ENCODE peak calls at places on chromosomes 3 and 15, in ten cellular contexts. W is fibroblast of mammary gland, J is AG04450, I is psoas muscle, V is Calu3, Z is spleen, T is upper lobe of right lung, F is fibroblast of lung, S is IMR-90, Q is brain microvascular endothelial cell. A is an unnamed sample.

GRCh38 chr3:51681453-51681852 is 10.4 kb downstream of the TEX264 start:
- DNase-seq in W (peak; percentile 18), J (no peak), I (no peak), V (peak; percentile 14), Z (peak; percentile 90), T (peak; percentile 77), F (no peak), S (peak; percentile 8), Q (no peak), A (peak; percentile 11)

GRCh38 chr3:37221407-37221806 is 47.0 kb upstream of the LRRFIP2 start:
- DNase-seq in W (peak; percentile 78), J (no peak), I (no peak), V (peak; percentile 57), Z (no peak), T (no peak), F (peak; percentile 90), S (peak; percentile 88), Q (peak; percentile 83), A (peak; percentile 38)

GRCh38 chr15:70411464-70411863 is 313.7 kb upstream of the TLE3 start:
- DNase-seq in W (no peak), J (no peak), I (no peak), V (no peak), Z (no peak), T (no peak), F (no peak), S (no peak), Q (no peak), A (no peak)

GRCh38 chr3:123688241-123688747 is 103.4 kb upstream of the HACD2 start:
- DNase-seq in W (peak; percentile 97), J (peak; percentile 69), I (no peak), V (peak; percentile 12), Z (no peak), T (no peak), F (peak; percentile 97), S (peak; percentile 97), Q (peak; percentile 96), A (peak; percentile 88)

GRCh38 chr3:12004741-12005513 is 739 bp downstream of the SYN2 start:
- DNase-seq in W (no peak), J (no peak), I (no peak), V (no peak), Z (no peak), T (no peak), F (no peak), S (no peak), Q (no peak), A (no peak)

GRCh38 chr3:141412087-141412935 is 44.0 kb downstream of the ZBTB38 start:
- DNase-seq in W (peak; percentile 97), J (peak; percentile 76), I (no peak), V (no peak), Z (no peak), T (no peak), F (peak; percentile 84), S (peak; percentile 96), Q (peak; percentile 90), A (peak; percentile 99)

GRCh38 chr15:77546050-77546501 is 86.6 kb downstream of the LINGO1 start:
- DNase-seq in W (peak; percentile 81), J (peak; percentile 59), I (no peak), V (peak; percentile 72), Z (peak; percentile 55), T (no peak), F (peak; percentile 88), S (peak; percentile 92), Q (peak; percentile 90), A (peak; percentile 79)

GRCh38 chr3:55771503-55771902 is 284.4 kb upstream of the WNT5A start:
- DNase-seq in W (no peak), J (no peak), I (no peak), V (no peak), Z (no peak), T (no peak), F (no peak), S (no peak), Q (no peak), A (no peak)

GRCh38 chr15:64452988-64453688 is 7.2 kb upstream of the ZNF609 start:
- DNase-seq in W (no peak), J (no peak), I (no peak), V (no peak), Z (no peak), T (no peak), F (peak; percentile 32), S (peak; percentile 33), Q (no peak), A (peak; percentile 38)

GRCh38 chr3:95154775-95155174 is 1091.9 kb downstream of the NSUN3 start:
- DNase-seq in W (peak; percentile 2), J (no peak), I (no peak), V (peak; percentile 59), Z (no peak), T (no peak), F (peak; percentile 69), S (no peak), Q (peak; percentile 31), A (peak; percentile 8)

DNA sequence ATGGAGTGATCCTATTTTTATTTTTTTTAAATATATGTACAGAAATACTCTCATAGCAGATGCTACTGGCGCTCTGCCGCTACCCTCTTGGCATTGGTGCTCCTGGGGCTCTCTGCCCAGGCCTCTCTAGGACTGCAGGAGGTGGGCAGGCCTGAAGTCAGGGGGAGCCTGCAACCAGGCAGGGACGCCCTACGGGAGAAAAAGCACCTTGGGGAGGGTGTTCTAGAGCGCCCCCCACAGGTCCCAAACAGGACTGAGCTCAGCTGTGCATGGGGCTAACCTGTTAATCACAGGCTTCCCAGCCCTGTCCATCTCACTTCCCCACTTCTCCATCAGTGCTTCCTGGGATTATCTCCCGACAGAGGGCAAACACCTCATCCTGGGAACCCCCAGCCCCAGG is 192.5 kb downstream of the SHQ1 start:
- DNase-seq in W (no peak), J (no peak), I (no peak), V (no peak), Z (no peak), T (no peak), F (no peak), S (no peak), Q (no peak), A (no peak)
- TF ChIP-seq CTCF in W (peak; percentile 10), J (no peak), I (no peak), V (no peak), Z (no peak), T (no peak), F (no peak), S (no peak), Q (peak; percentile 31), A (peak; percentile 7)

GRCh38 chr3:185995352-185995751 is 57.5 kb upstream of the TRA2B start:
- DNase-seq in W (peak; percentile 91), J (peak; percentile 55), I (no peak), V (no peak), Z (no peak), T (no peak), F (peak; percentile 86), S (peak; percentile 91), Q (peak; percentile 68), A (peak; percentile 54)

GRCh38 chr3:185989511-185989910 is 51.7 kb upstream of the TRA2B start:
- DNase-seq in W (no peak), J (no peak), I (no peak), V (no peak), Z (no peak), T (no peak), F (no peak), S (no peak), Q (no peak), A (no peak)

GRCh38 chr3:185997130-185997529 is 59.3 kb upstream of the TRA2B start:
- DNase-seq in W (no peak), J (no peak), I (no peak), V (no peak), Z (no peak), T (no peak), F (no peak), S (no peak), Q (no peak), A (no peak)

GRCh38 chr3:185988816-185989175 is 51.0 kb upstream of the TRA2B start:
- DNase-seq in W (no peak), J (no peak), I (no peak), V (no peak), Z (no peak), T (no peak), F (no peak), S (peak; percentile 23), Q (no peak), A (no peak)

DNA sequence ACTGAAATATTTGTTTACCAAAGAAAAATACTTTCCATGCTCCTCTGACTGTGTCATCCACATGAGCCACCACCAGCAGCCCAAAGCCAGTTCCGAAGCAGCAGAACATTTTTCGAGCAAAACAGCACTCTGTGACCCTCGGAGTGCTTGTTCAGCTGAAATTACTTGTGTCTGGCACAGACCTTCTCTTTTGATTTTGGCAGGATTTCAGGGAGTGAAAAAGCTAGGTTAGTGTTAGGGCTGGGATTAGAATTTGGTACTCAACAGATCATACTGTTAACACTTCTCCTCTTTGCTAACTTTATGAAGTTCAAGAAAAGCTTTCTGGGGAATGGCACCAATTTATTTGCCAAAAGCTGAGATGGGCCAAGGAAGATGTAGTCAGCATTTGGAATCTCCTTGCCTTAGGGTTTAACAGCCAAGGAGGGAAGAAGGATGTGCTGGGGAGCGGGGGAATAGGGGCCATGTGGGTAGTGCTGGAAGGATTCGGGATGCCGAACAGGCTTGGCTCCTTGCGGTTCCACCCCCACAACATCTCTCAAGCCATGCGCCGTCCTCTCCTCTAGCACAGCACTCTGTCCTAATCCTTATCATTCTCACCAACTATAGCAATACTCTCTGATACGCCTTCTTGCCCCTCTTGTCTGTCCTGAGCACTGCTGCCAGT is 55.1 kb upstream of the TRA2B start:
- DNase-seq in W (peak; percentile 59), J (peak; percentile 21), I (no peak), V (no peak), Z (no peak), T (no peak), F (peak; percentile 43), S (peak; percentile 58), Q (peak; percentile 41), A (peak; percentile 10)
- TF ChIP-seq CTCF in W (no peak), J (no peak), I (no peak), V (no peak), Z (no peak), T (no peak), F (no peak), S (no peak), Q (no peak), A (no peak)

DNA sequence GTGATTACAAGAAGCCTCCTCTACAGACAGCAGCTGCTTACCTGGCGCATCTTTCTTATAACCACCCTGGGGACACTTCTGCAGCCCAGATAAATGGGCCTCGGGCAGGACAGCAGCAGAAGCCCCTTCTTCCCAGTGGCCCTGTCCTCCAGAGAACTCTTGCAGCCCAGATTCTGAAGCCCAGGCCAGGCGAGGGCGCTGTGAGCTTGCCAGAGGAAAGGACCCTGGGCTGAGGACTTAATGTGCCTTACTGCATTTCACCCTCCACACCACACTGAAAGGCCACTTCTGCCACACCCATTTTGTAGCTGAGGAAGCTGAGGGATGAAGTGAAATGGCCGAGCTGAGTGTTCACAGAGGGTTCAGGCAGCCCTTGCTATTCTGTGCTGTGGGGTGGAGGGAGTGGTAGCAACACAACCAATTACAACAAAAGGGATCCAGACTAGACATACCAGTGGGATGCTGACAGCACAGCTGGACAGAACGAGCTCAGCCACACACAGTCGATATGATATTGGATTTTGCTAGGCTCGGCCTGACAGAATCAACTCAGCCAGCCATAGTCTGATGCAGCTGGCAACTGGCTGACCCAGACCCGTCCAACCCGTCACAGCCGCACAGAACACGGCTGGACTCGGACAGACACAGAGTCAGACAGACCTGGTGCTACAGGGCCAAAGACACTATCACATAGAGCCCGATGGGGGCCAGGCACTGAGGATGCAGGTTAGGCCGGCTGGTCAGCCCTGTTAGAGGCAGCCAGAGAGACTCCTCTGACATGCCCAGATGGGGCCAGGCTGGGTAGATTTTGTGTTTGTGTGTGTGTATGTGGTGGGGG is 7.3 kb downstream of the ACOX2 start:
- DNase-seq in W (peak; percentile 27), J (no peak), I (no peak), V (peak; percentile 15), Z (no peak), T (no peak), F (no peak), S (no peak), Q (no peak), A (peak; percentile 17)
- TF ChIP-seq CTCF in W (peak; percentile 41), J (peak; percentile 41), I (no peak), V (no peak), Z (no peak), T (no peak), F (peak; percentile 35), S (peak; percentile 34), Q (peak; percentile 69), A (peak; percentile 36)

GRCh38 chr3:43855674-43856299 is 165.0 kb downstream of the ABHD5 start:
- DNase-seq in W (peak; percentile 76), J (peak; percentile 24), I (peak; percentile 24), V (peak; percentile 82), Z (no peak), T (peak; percentile 73), F (peak; percentile 46), S (peak; percentile 56), Q (peak; percentile 48), A (peak; percentile 61)
- TF ChIP-seq CTCF in W (peak; percentile 88), J (peak; percentile 69), I (peak; percentile 41), V (peak; percentile 53), Z (peak; percentile 60), T (peak; percentile 64), F (peak; percentile 89), S (peak; percentile 68), Q (peak; percentile 93), A (peak; percentile 80)